ENCODE peak calls at places on chromosomes 12 and 14, in ten cellular contexts. One of them, this sample, is unnamed.

GRCh38 chr14:100531152-100531551 is 56.1 kb downstream of the BEGAIN start:
- DNase-seq in lower lobe of right lung: peak
- DNase-seq in head of caudate nucleus: peak
- DNase-seq in NCI-H748 treated with DMSO at 0.1 percent for 48 hours: no peak
- DNase-seq in AG04449: no peak
- DNase-seq in MM.1S: no peak
- DNase-seq in lung: no peak
- DNase-seq in WTC11: peak
- DNase-seq in stimulated activated CD4-positive, alpha-beta T cell treated with anti-CD3 and anti-CD28 coated beads, Interleukin-15, amount 100 ng/mL, for 1 hour: no peak
- DNase-seq in NCI-H1092 treated with DMSO at 0.1 percent for 48 hours: no peak
- DNase-seq in this sample: no peak

GRCh38 chr14:85002846-85003245 is 527.1 kb upstream of the FLRT2 start:
- DNase-seq in lower lobe of right lung: no peak
- DNase-seq in head of caudate nucleus: no peak
- DNase-seq in NCI-H748 treated with DMSO at 0.1 percent for 48 hours: no peak
- DNase-seq in AG04449: no peak
- DNase-seq in MM.1S: no peak
- DNase-seq in lung: no peak
- DNase-seq in WTC11: no peak
- DNase-seq in stimulated activated CD4-positive, alpha-beta T cell treated with anti-CD3 and anti-CD28 coated beads, Interleukin-15, amount 100 ng/mL, for 1 hour: no peak
- DNase-seq in NCI-H1092 treated with DMSO at 0.1 percent for 48 hours: no peak
- DNase-seq in this sample: no peak

GRCh38 chr14:30657606-30658163 is 35.6 kb downstream of the SCFD1 start:
- DNase-seq in lower lobe of right lung: no peak
- DNase-seq in head of caudate nucleus: no peak
- DNase-seq in NCI-H748 treated with DMSO at 0.1 percent for 48 hours: no peak
- DNase-seq in AG04449: no peak
- DNase-seq in MM.1S: no peak
- DNase-seq in lung: no peak
- DNase-seq in WTC11: no peak
- DNase-seq in stimulated activated CD4-positive, alpha-beta T cell treated with anti-CD3 and anti-CD28 coated beads, Interleukin-15, amount 100 ng/mL, for 1 hour: no peak
- DNase-seq in NCI-H1092 treated with DMSO at 0.1 percent for 48 hours: peak
- DNase-seq in this sample: no peak

GRCh38 chr14:77087631-77088030 is 10.4 kb upstream of the CIPC start:
- DNase-seq in lower lobe of right lung: no peak
- DNase-seq in head of caudate nucleus: no peak
- DNase-seq in NCI-H748 treated with DMSO at 0.1 percent for 48 hours: no peak
- DNase-seq in AG04449: no peak
- DNase-seq in MM.1S: no peak
- DNase-seq in lung: no peak
- DNase-seq in WTC11: no peak
- DNase-seq in stimulated activated CD4-positive, alpha-beta T cell treated with anti-CD3 and anti-CD28 coated beads, Interleukin-15, amount 100 ng/mL, for 1 hour: no peak
- DNase-seq in NCI-H1092 treated with DMSO at 0.1 percent for 48 hours: no peak
- DNase-seq in this sample: no peak

GRCh38 chr12:92469837-92470236 is 233.0 kb upstream of the PLEKHG7 start:
- DNase-seq in lower lobe of right lung: no peak
- DNase-seq in head of caudate nucleus: no peak
- DNase-seq in NCI-H748 treated with DMSO at 0.1 percent for 48 hours: no peak
- DNase-seq in AG04449: no peak
- DNase-seq in MM.1S: no peak
- DNase-seq in lung: no peak
- DNase-seq in WTC11: no peak
- DNase-seq in stimulated activated CD4-positive, alpha-beta T cell treated with anti-CD3 and anti-CD28 coated beads, Interleukin-15, amount 100 ng/mL, for 1 hour: no peak
- DNase-seq in NCI-H1092 treated with DMSO at 0.1 percent for 48 hours: no peak
- DNase-seq in this sample: no peak

GRCh38 chr14:101628471-101628966 is 67.2 kb downstream of the DIO3 start:
- DNase-seq in lower lobe of right lung: peak
- DNase-seq in head of caudate nucleus: peak
- DNase-seq in NCI-H748 treated with DMSO at 0.1 percent for 48 hours: peak
- DNase-seq in AG04449: no peak
- DNase-seq in MM.1S: peak
- DNase-seq in lung: peak
- DNase-seq in WTC11: peak
- DNase-seq in stimulated activated CD4-positive, alpha-beta T cell treated with anti-CD3 and anti-CD28 coated beads, Interleukin-15, amount 100 ng/mL, for 1 hour: peak
- DNase-seq in NCI-H1092 treated with DMSO at 0.1 percent for 48 hours: peak
- DNase-seq in this sample: peak

GRCh38 chr14:24179961-24180726 is 8.3 kb downstream of the REC8 start:
- DNase-seq in lower lobe of right lung: no peak
- DNase-seq in head of caudate nucleus: no peak
- DNase-seq in NCI-H748 treated with DMSO at 0.1 percent for 48 hours: no peak
- DNase-seq in AG04449: peak
- DNase-seq in MM.1S: no peak
- DNase-seq in lung: no peak
- DNase-seq in WTC11: no peak
- DNase-seq in stimulated activated CD4-positive, alpha-beta T cell treated with anti-CD3 and anti-CD28 coated beads, Interleukin-15, amount 100 ng/mL, for 1 hour: no peak
- DNase-seq in NCI-H1092 treated with DMSO at 0.1 percent for 48 hours: no peak
- DNase-seq in this sample: no peak

GRCh38 chr12:27779416-27779815 is 617 bp upstream of the KLHL42 start:
- DNase-seq in lower lobe of right lung: no peak
- DNase-seq in head of caudate nucleus: peak
- DNase-seq in NCI-H748 treated with DMSO at 0.1 percent for 48 hours: no peak
- DNase-seq in AG04449: no peak
- DNase-seq in MM.1S: peak
- DNase-seq in lung: no peak
- DNase-seq in WTC11: peak
- DNase-seq in stimulated activated CD4-positive, alpha-beta T cell treated with anti-CD3 and anti-CD28 coated beads, Interleukin-15, amount 100 ng/mL, for 1 hour: no peak
- DNase-seq in NCI-H1092 treated with DMSO at 0.1 percent for 48 hours: peak
- DNase-seq in this sample: no peak

GRCh38 chr12:51357374-51358047 is 11.0 kb upstream of the CELA1 start:
- DNase-seq in lower lobe of right lung: no peak
- DNase-seq in head of caudate nucleus: no peak
- DNase-seq in NCI-H748 treated with DMSO at 0.1 percent for 48 hours: no peak
- DNase-seq in AG04449: no peak
- DNase-seq in MM.1S: no peak
- DNase-seq in lung: no peak
- DNase-seq in WTC11: no peak
- DNase-seq in stimulated activated CD4-positive, alpha-beta T cell treated with anti-CD3 and anti-CD28 coated beads, Interleukin-15, amount 100 ng/mL, for 1 hour: no peak
- DNase-seq in NCI-H1092 treated with DMSO at 0.1 percent for 48 hours: no peak
- DNase-seq in this sample: no peak

GRCh38 chr12:124392271-124392990 is 97.5 kb downstream of the RFLNA start:
- DNase-seq in lower lobe of right lung: peak
- DNase-seq in head of caudate nucleus: peak
- DNase-seq in NCI-H748 treated with DMSO at 0.1 percent for 48 hours: no peak
- DNase-seq in AG04449: no peak
- DNase-seq in MM.1S: no peak
- DNase-seq in lung: no peak
- DNase-seq in WTC11: peak
- DNase-seq in stimulated activated CD4-positive, alpha-beta T cell treated with anti-CD3 and anti-CD28 coated beads, Interleukin-15, amount 100 ng/mL, for 1 hour: no peak
- DNase-seq in NCI-H1092 treated with DMSO at 0.1 percent for 48 hours: no peak
- DNase-seq in this sample: no peak

GRCh38 chr12:117501470-117501869 is 140.0 kb upstream of the NOS1 start:
- DNase-seq in lower lobe of right lung: peak
- DNase-seq in head of caudate nucleus: no peak
- DNase-seq in NCI-H748 treated with DMSO at 0.1 percent for 48 hours: no peak
- DNase-seq in AG04449: no peak
- DNase-seq in MM.1S: no peak
- DNase-seq in lung: peak
- DNase-seq in WTC11: no peak
- DNase-seq in stimulated activated CD4-positive, alpha-beta T cell treated with anti-CD3 and anti-CD28 coated beads, Interleukin-15, amount 100 ng/mL, for 1 hour: no peak
- DNase-seq in NCI-H1092 treated with DMSO at 0.1 percent for 48 hours: no peak
- DNase-seq in this sample: no peak

GRCh38 chr12:80778005-80778541 is 61.4 kb downstream of the MYF5 start:
- DNase-seq in lower lobe of right lung: no peak
- DNase-seq in head of caudate nucleus: peak
- DNase-seq in NCI-H748 treated with DMSO at 0.1 percent for 48 hours: peak
- DNase-seq in AG04449: peak
- DNase-seq in MM.1S: peak
- DNase-seq in lung: peak
- DNase-seq in WTC11: no peak
- DNase-seq in stimulated activated CD4-positive, alpha-beta T cell treated with anti-CD3 and anti-CD28 coated beads, Interleukin-15, amount 100 ng/mL, for 1 hour: no peak
- DNase-seq in NCI-H1092 treated with DMSO at 0.1 percent for 48 hours: peak
- DNase-seq in this sample: no peak

GRCh38 chr12:49537709-49538601 is 875 bp upstream of the KCNH3 start:
- DNase-seq in lower lobe of right lung: no peak
- DNase-seq in head of caudate nucleus: peak
- DNase-seq in NCI-H748 treated with DMSO at 0.1 percent for 48 hours: peak
- DNase-seq in AG04449: no peak
- DNase-seq in MM.1S: peak
- DNase-seq in lung: no peak
- DNase-seq in WTC11: no peak
- DNase-seq in stimulated activated CD4-positive, alpha-beta T cell treated with anti-CD3 and anti-CD28 coated beads, Interleukin-15, amount 100 ng/mL, for 1 hour: no peak
- DNase-seq in NCI-H1092 treated with DMSO at 0.1 percent for 48 hours: peak
- DNase-seq in this sample: peak

GRCh38 chr14:64708148-64709004 is 4.2 kb downstream of the PLEKHG3 start:
- DNase-seq in lower lobe of right lung: peak
- DNase-seq in head of caudate nucleus: no peak
- DNase-seq in NCI-H748 treated with DMSO at 0.1 percent for 48 hours: no peak
- DNase-seq in AG04449: no peak
- DNase-seq in MM.1S: no peak
- DNase-seq in lung: no peak
- DNase-seq in WTC11: peak
- DNase-seq in stimulated activated CD4-positive, alpha-beta T cell treated with anti-CD3 and anti-CD28 coated beads, Interleukin-15, amount 100 ng/mL, for 1 hour: no peak
- DNase-seq in NCI-H1092 treated with DMSO at 0.1 percent for 48 hours: no peak
- DNase-seq in this sample: peak

GRCh38 chr12:11812558-11813421 is 163.3 kb downstream of the ETV6 start:
- DNase-seq in lower lobe of right lung: no peak
- DNase-seq in head of caudate nucleus: peak
- DNase-seq in NCI-H748 treated with DMSO at 0.1 percent for 48 hours: peak
- DNase-seq in AG04449: no peak
- DNase-seq in MM.1S: peak
- DNase-seq in lung: no peak
- DNase-seq in WTC11: peak
- DNase-seq in stimulated activated CD4-positive, alpha-beta T cell treated with anti-CD3 and anti-CD28 coated beads, Interleukin-15, amount 100 ng/mL, for 1 hour: no peak
- DNase-seq in NCI-H1092 treated with DMSO at 0.1 percent for 48 hours: peak
- DNase-seq in this sample: no peak

GRCh38 chr14:89507521-89507920 is 90.5 kb upstream of the FOXN3 start:
- DNase-seq in lower lobe of right lung: no peak
- DNase-seq in head of caudate nucleus: no peak
- DNase-seq in NCI-H748 treated with DMSO at 0.1 percent for 48 hours: no peak
- DNase-seq in AG04449: no peak
- DNase-seq in MM.1S: no peak
- DNase-seq in lung: no peak
- DNase-seq in WTC11: no peak
- DNase-seq in stimulated activated CD4-positive, alpha-beta T cell treated with anti-CD3 and anti-CD28 coated beads, Interleukin-15, amount 100 ng/mL, for 1 hour: no peak
- DNase-seq in NCI-H1092 treated with DMSO at 0.1 percent for 48 hours: no peak
- DNase-seq in this sample: no peak

GRCh38 chr12:50242751-50243191 is 40.5 kb downstream of the LIMA1 start:
- DNase-seq in lower lobe of right lung: no peak
- DNase-seq in head of caudate nucleus: no peak
- DNase-seq in NCI-H748 treated with DMSO at 0.1 percent for 48 hours: no peak
- DNase-seq in AG04449: peak
- DNase-seq in MM.1S: no peak
- DNase-seq in lung: no peak
- DNase-seq in WTC11: no peak
- DNase-seq in stimulated activated CD4-positive, alpha-beta T cell treated with anti-CD3 and anti-CD28 coated beads, Interleukin-15, amount 100 ng/mL, for 1 hour: no peak
- DNase-seq in NCI-H1092 treated with DMSO at 0.1 percent for 48 hours: no peak
- DNase-seq in this sample: no peak

GRCh38 chr12:103503546-103504480 is 8.0 kb upstream of the C12orf42 start:
- DNase-seq in lower lobe of right lung: peak
- DNase-seq in head of caudate nucleus: no peak
- DNase-seq in NCI-H748 treated with DMSO at 0.1 percent for 48 hours: no peak
- DNase-seq in AG04449: no peak
- DNase-seq in MM.1S: peak
- DNase-seq in lung: no peak
- DNase-seq in WTC11: peak
- DNase-seq in stimulated activated CD4-positive, alpha-beta T cell treated with anti-CD3 and anti-CD28 coated beads, Interleukin-15, amount 100 ng/mL, for 1 hour: peak
- DNase-seq in NCI-H1092 treated with DMSO at 0.1 percent for 48 hours: no peak
- DNase-seq in this sample: peak

This sample was measured in central memory CD4-positive, alpha-beta T cell.